ENCODE peak calls at places on chromosomes 4 and X, in four cellular contexts. U is HCT116, I is GM12878, W is K562. M is an unnamed sample.

GRCh38 chr4:66032571-66032970 is 362.3 kb upstream of the EPHA5 start:
- DNase-seq in U (no peak), I (no peak), W (no peak), M (no peak)

GRCh38 chr4:35520059-35520458 is 724.3 kb downstream of the ARAP2 start:
- DNase-seq in U (no peak), I (no peak), W (no peak), M (no peak)

GRCh38 chrX:84188320-84188834 is 378 bp upstream of the RPS6KA6 start:
- DNase-seq in U (no peak), I (no peak), W (no peak), M (peak)

GRCh38 chr4:15655223-15656037 is at the start of gene FBXL5:
- DNase-seq in U (no peak), I (peak), W (peak), M (peak)

GRCh38 chr4:13530823-13531608 is 13.3 kb downstream of the NKX3-2 start:
- DNase-seq in U (no peak), I (no peak), W (peak), M (no peak)

GRCh38 chr4:2814627-2815026 is 21.7 kb downstream of the SH3BP2 start:
- DNase-seq in U (no peak), I (no peak), W (no peak), M (no peak)

GRCh38 chr4:144666539-144667175 is 20.7 kb downstream of the HHIP start:
- DNase-seq in U (peak), I (no peak), W (no peak), M (no peak)

GRCh38 chrX:129705377-129705925 is 33.3 kb upstream of the XPNPEP2 start:
- DNase-seq in U (no peak), I (no peak), W (no peak), M (no peak)

GRCh38 chrX:151871244-151871643 is 41.4 kb upstream of the MAGEA4 start:
- DNase-seq in U (peak), I (no peak), W (no peak), M (no peak)

GRCh38 chr4:31918891-31919290 is 1198.7 kb downstream of the PCDH7 start:
- DNase-seq in U (no peak), I (no peak), W (no peak), M (no peak)

GRCh38 chrX:22800806-22801205 is 199.0 kb upstream of the DDX53 start:
- DNase-seq in U (no peak), I (no peak), W (no peak), M (no peak)

GRCh38 chr4:56106755-56107154 is 158.0 kb downstream of the CEP135 start:
- DNase-seq in U (no peak), I (no peak), W (no peak), M (no peak)

GRCh38 chr4:27861802-27862201 is 1001.2 kb downstream of the STIM2 start:
- DNase-seq in U (no peak), I (no peak), W (no peak), M (no peak)

GRCh38 chr4:184053476-184053875 is 148.4 kb downstream of the STOX2 start:
- DNase-seq in U (no peak), I (no peak), W (no peak), M (no peak)

GRCh38 chr4:110615366-110616161 is 7.3 kb downstream of the PITX2 start:
- DNase-seq in U (no peak), I (no peak), W (no peak), M (peak)

GRCh38 chr4:109444182-109444844 is 10.7 kb downstream of the SEC24B start:
- DNase-seq in U (no peak), I (no peak), W (no peak), M (no peak)

GRCh38 chrX:150049647-150050046 is 111.4 kb upstream of the EOLA2 start:
- DNase-seq in U (no peak), I (no peak), W (no peak), M (no peak)

GRCh38 chr4:150962245-150962644 is 52.8 kb downstream of the LRBA start:
- DNase-seq in U (no peak), I (no peak), W (no peak), M (no peak)

GRCh38 chrX:70033348-70033747 is 16.4 kb downstream of the AWAT2 start:
- DNase-seq in U (peak), I (no peak), W (peak), M (no peak)

GRCh38 chrX:119292445-119292844 is 56.4 kb downstream of the PGRMC1 start:
- DNase-seq in U (no peak), I (no peak), W (no peak), M (no peak)

GRCh38 chr4:145881585-145881984 is 57.0 kb downstream of the ZNF827 start:
- DNase-seq in U (no peak), I (no peak), W (no peak), M (no peak)

GRCh38 chr4:106806158-106806797 is 229.8 kb downstream of the DKK2 start:
- DNase-seq in U (no peak), I (no peak), W (no peak), M (no peak)

GRCh38 chr4:106266201-106266600 is 49.8 kb downstream of the TBCK start:
- DNase-seq in U (peak), I (peak), W (peak), M (no peak)

GRCh38 chrX:23334536-23334870 is at the start of gene PTCHD1:
- DNase-seq in U (no peak), I (no peak), W (no peak), M (no peak)

GRCh38 chrX:16268206-16268605 is 100.9 kb downstream of the MAGEB17 start:
- DNase-seq in U (no peak), I (no peak), W (no peak), M (no peak)

GRCh38 chrX:77658886-77659285 is 127.1 kb downstream of the ATRX start:
- DNase-seq in U (no peak), I (no peak), W (no peak), M (no peak)

GRCh38 chr4:164876680-164877324 is at the start of gene APELA:
- DNase-seq in U (no peak), I (peak), W (no peak), M (no peak)

GRCh38 chr4:171042989-171043524 is 770.1 kb upstream of the GALNTL6 start:
- DNase-seq in U (no peak), I (no peak), W (no peak), M (no peak)

GRCh38 chrX:41457618-41458192 is 10.6 kb downstream of the NYX start:
- DNase-seq in U (no peak), I (no peak), W (peak), M (no peak)

GRCh38 chrX:118655561-118656246 is 71.7 kb upstream of the IL13RA1 start:
- DNase-seq in U (no peak), I (no peak), W (no peak), M (no peak)

GRCh38 chr4:44670466-44671199 is 7.6 kb upstream of the GUF1 start:
- DNase-seq in U (no peak), I (no peak), W (no peak), M (no peak)

GRCh38 chr4:1464581-1465171 is 58.4 kb upstream of the NKX1-1 start:
- DNase-seq in U (no peak), I (no peak), W (no peak), M (no peak)

GRCh38 chrX:96147645-96148044 is 537.0 kb upstream of the DIAPH2 start:
- DNase-seq in U (no peak), I (no peak), W (no peak), M (no peak)

DNA sequence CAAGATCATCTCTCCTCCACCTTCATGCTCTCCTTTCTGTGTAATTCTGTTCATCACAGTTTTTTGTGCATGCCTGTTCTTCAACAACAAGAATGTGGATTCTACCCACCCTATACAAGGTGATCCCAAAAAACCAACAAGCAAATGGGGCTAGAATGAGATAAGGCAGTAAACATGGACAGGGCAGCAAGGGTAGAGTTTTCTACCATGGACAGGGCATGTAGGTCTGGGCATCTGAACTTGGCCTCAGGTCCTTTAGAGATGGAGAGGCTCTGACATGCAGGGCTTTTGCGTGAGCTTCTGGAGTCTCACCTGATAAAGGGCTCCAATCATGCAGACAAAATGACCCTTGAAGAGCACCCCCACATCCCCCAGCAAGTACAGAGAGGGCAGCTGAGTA is 36.4 kb downstream of the MAP7D2 start:
- DNase-seq in U (no peak), I (no peak), W (no peak), M (no peak)
- TF ChIP-seq SIN3A in U (no peak), I (no peak), W (no peak), M (no peak)

GRCh38 chr4:155546451-155546850 is 120.2 kb upstream of the GUCY1A1 start:
- DNase-seq in U (no peak), I (no peak), W (no peak), M (no peak)

GRCh38 chr4:155548173-155548572 is 118.5 kb upstream of the GUCY1A1 start:
- DNase-seq in U (no peak), I (no peak), W (no peak), M (no peak)

DNA sequence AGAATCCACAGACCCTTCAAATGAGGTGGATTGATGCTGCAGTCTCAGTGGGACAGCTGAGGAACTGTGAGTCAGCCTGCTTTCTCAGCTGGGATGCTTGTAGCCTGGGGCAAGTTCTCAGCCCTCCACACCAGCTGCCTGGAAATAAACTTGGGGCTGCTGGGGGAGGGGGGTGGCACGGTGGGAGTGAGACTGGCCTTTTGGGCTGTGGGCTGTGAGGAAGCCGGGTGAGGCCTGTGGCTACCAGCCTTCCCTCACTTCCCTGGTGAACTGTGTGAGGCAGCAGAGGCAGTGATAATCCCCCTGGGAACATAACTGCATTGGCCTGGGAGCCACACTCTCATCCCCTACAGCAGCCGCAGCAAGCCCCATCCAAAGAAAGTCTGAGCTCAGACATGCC is 114.5 kb upstream of the GUCY1A1 start:
- DNase-seq in U (no peak), I (no peak), W (no peak), M (no peak)
- TF ChIP-seq SIN3A in U (no peak), I (no peak), W (no peak), M (no peak)

GRCh38 chr4:40562681-40563080 is 67.0 kb downstream of the RBM47 start:
- DNase-seq in U (no peak), I (no peak), W (no peak), M (no peak)

GRCh38 chr4:40563401-40563800 is 66.3 kb downstream of the RBM47 start:
- DNase-seq in U (peak), I (no peak), W (no peak), M (no peak)

GRCh38 chr4:40564004-40564403 is 65.7 kb downstream of the RBM47 start:
- DNase-seq in U (peak), I (no peak), W (no peak), M (no peak)

GRCh38 chr4:40562208-40562607 is 67.5 kb downstream of the RBM47 start:
- DNase-seq in U (no peak), I (no peak), W (no peak), M (no peak)

GRCh38 chr4:40564815-40565505 is 64.7 kb downstream of the RBM47 start:
- DNase-seq in U (no peak), I (no peak), W (no peak), M (no peak)
- TF ChIP-seq SIN3A in U (no peak), I (no peak), W (no peak), M (no peak)

DNA sequence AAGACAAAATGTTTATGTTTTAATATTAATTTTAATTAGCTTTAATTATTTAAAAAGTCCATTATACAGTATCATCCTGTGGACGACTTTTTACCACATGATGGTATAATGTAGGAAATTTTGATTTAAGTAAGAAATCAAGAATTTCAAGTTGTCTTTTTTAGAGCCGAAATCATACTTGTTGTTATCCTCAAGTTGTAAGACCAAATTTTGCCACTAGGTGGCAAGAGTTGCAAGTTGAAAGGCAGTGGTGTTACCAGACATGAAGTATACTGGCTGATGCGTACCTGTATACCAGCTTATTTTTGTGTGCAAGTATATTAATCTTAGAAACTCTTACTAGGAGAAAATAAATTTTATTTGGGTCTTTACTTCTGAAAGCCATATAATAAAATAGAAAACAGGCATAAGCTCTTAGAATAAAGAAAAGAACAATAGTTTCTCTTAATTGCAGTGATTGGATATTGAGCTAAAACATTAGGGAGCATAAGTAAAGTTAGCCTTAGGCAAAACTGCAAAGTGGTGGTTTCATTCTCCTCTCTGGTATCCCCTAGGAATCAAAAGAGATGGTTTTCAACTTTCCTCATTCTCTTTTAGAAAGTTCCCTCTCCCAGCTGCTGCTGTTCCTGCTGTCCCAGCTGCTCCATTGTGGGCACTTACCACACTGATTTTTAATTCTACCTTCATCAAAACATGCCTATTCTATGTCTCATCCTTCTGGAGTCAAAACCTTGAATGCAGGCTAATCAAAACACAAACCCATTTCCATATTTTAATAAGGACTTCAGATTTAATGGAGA is 118.1 kb upstream of the WDFY3 start:
- DNase-seq in U (peak), I (no peak), W (peak), M (no peak)
- TF ChIP-seq SIN3A in U (no peak), I (no peak), W (no peak), M (no peak)

GRCh38 chr4:146972036-146972435 is 26.4 kb upstream of the TTC29 start:
- DNase-seq in U (no peak), I (no peak), W (no peak), M (no peak)

GRCh38 chr4:146969126-146969525 is 23.5 kb upstream of the TTC29 start:
- DNase-seq in U (no peak), I (no peak), W (no peak), M (no peak)
- TF ChIP-seq SIN3A in U (no peak), I (no peak), W (no peak), M (no peak)